ENCODE peak calls at places on chromosomes 11 and 22, in ten cellular contexts. One of them, this sample, is unnamed.

GRCh38 chr22:50461536-50461935 is 13.3 kb downstream of the SBF1 start:
- DNase-seq in left colon: no peak
- DNase-seq in mucosa of gallbladder: no peak
- DNase-seq in activated CD4-positive, CD25-positive, alpha-beta regulatory T cell treated with anti-CD3 and anti-CD28 coated beads, Interleukin-2, amount 50 U/mL, for 72 hours: no peak
- DNase-seq in sigmoid colon: no peak
- DNase-seq in naive thymus-derived CD8-positive, alpha-beta T cell: no peak
- DNase-seq in neural crest cell: no peak
- DNase-seq in spleen: no peak
- DNase-seq in transverse colon: no peak
- DNase-seq in RWPE1: no peak
- DNase-seq in this sample: no peak

GRCh38 chr22:44392446-44392921 is 79.7 kb upstream of the SHISAL1 start:
- DNase-seq in neural crest cell: no peak
- DNase-seq in naive thymus-derived CD8-positive, alpha-beta T cell: no peak
- DNase-seq in left colon: no peak
- DNase-seq in sigmoid colon: peak; percentile 46
- DNase-seq in transverse colon: no peak
- DNase-seq in spleen: peak; percentile 51
- DNase-seq in RWPE1: peak; percentile 35
- DNase-seq in activated CD4-positive, CD25-positive, alpha-beta regulatory T cell treated with anti-CD3 and anti-CD28 coated beads, Interleukin-2, amount 50 U/mL, for 72 hours: peak; percentile 8
- DNase-seq in mucosa of gallbladder: no peak
- DNase-seq in this sample: no peak

GRCh38 chr11:34825315-34825669 is 90.9 kb downstream of the APIP start:
- DNase-seq in neural crest cell: no peak
- DNase-seq in activated CD4-positive, CD25-positive, alpha-beta regulatory T cell treated with anti-CD3 and anti-CD28 coated beads, Interleukin-2, amount 50 U/mL, for 72 hours: no peak
- DNase-seq in mucosa of gallbladder: no peak
- DNase-seq in naive thymus-derived CD8-positive, alpha-beta T cell: no peak
- DNase-seq in spleen: no peak
- DNase-seq in sigmoid colon: no peak
- DNase-seq in transverse colon: no peak
- DNase-seq in RWPE1: no peak
- DNase-seq in left colon: no peak
- DNase-seq in this sample: no peak

GRCh38 chr22:38016182-38017078 is 32.1 kb upstream of the SOX10 start:
- DNase-seq in neural crest cell: peak; percentile 52
- DNase-seq in activated CD4-positive, CD25-positive, alpha-beta regulatory T cell treated with anti-CD3 and anti-CD28 coated beads, Interleukin-2, amount 50 U/mL, for 72 hours: no peak
- DNase-seq in mucosa of gallbladder: peak; percentile 62
- DNase-seq in transverse colon: peak; percentile 52
- DNase-seq in left colon: peak; percentile 69
- DNase-seq in sigmoid colon: peak; percentile 86
- DNase-seq in spleen: no peak
- DNase-seq in naive thymus-derived CD8-positive, alpha-beta T cell: no peak
- DNase-seq in RWPE1: no peak
- DNase-seq in this sample: no peak

GRCh38 chr11:47433991-47434786 is 8.0 kb upstream of the PSMC3 start:
- DNase-seq in sigmoid colon: peak; percentile 67
- DNase-seq in spleen: no peak
- DNase-seq in activated CD4-positive, CD25-positive, alpha-beta regulatory T cell treated with anti-CD3 and anti-CD28 coated beads, Interleukin-2, amount 50 U/mL, for 72 hours: no peak
- DNase-seq in mucosa of gallbladder: peak; percentile 25
- DNase-seq in left colon: no peak
- DNase-seq in naive thymus-derived CD8-positive, alpha-beta T cell: no peak
- DNase-seq in RWPE1: no peak
- DNase-seq in neural crest cell: no peak
- DNase-seq in transverse colon: no peak
- DNase-seq in this sample: no peak

GRCh38 chr11:72091292-72091691 is 10.6 kb downstream of the LRRC51 start:
- DNase-seq in transverse colon: peak; percentile 82
- DNase-seq in mucosa of gallbladder: peak; percentile 79
- DNase-seq in sigmoid colon: peak; percentile 83
- DNase-seq in naive thymus-derived CD8-positive, alpha-beta T cell: peak; percentile 70
- DNase-seq in left colon: peak; percentile 84
- DNase-seq in neural crest cell: peak; percentile 58
- DNase-seq in activated CD4-positive, CD25-positive, alpha-beta regulatory T cell treated with anti-CD3 and anti-CD28 coated beads, Interleukin-2, amount 50 U/mL, for 72 hours: peak; percentile 49
- DNase-seq in spleen: peak; percentile 86
- DNase-seq in RWPE1: peak; percentile 75
- DNase-seq in this sample: peak; percentile 46

GRCh38 chr11:57426439-57426753 is 525 bp downstream of the SLC43A3 start:
- DNase-seq in activated CD4-positive, CD25-positive, alpha-beta regulatory T cell treated with anti-CD3 and anti-CD28 coated beads, Interleukin-2, amount 50 U/mL, for 72 hours: peak; percentile 34
- DNase-seq in transverse colon: no peak
- DNase-seq in left colon: no peak
- DNase-seq in naive thymus-derived CD8-positive, alpha-beta T cell: no peak
- DNase-seq in mucosa of gallbladder: peak; percentile 28
- DNase-seq in RWPE1: no peak
- DNase-seq in neural crest cell: no peak
- DNase-seq in spleen: no peak
- DNase-seq in sigmoid colon: no peak
- DNase-seq in this sample: no peak

GRCh38 chr22:40432167-40432566 is 61.8 kb downstream of the SGSM3 start:
- DNase-seq in transverse colon: no peak
- DNase-seq in neural crest cell: no peak
- DNase-seq in naive thymus-derived CD8-positive, alpha-beta T cell: no peak
- DNase-seq in left colon: no peak
- DNase-seq in activated CD4-positive, CD25-positive, alpha-beta regulatory T cell treated with anti-CD3 and anti-CD28 coated beads, Interleukin-2, amount 50 U/mL, for 72 hours: no peak
- DNase-seq in mucosa of gallbladder: no peak
- DNase-seq in sigmoid colon: no peak
- DNase-seq in RWPE1: no peak
- DNase-seq in spleen: no peak
- DNase-seq in this sample: no peak

GRCh38 chr22:33038836-33039235 is 19.3 kb downstream of the SYN3 start:
- DNase-seq in neural crest cell: no peak
- DNase-seq in RWPE1: no peak
- DNase-seq in activated CD4-positive, CD25-positive, alpha-beta regulatory T cell treated with anti-CD3 and anti-CD28 coated beads, Interleukin-2, amount 50 U/mL, for 72 hours: no peak
- DNase-seq in mucosa of gallbladder: no peak
- DNase-seq in transverse colon: no peak
- DNase-seq in sigmoid colon: no peak
- DNase-seq in left colon: no peak
- DNase-seq in naive thymus-derived CD8-positive, alpha-beta T cell: no peak
- DNase-seq in spleen: no peak
- DNase-seq in this sample: no peak

GRCh38 chr11:86395061-86395551 is 20.4 kb downstream of the CCDC81 start:
- DNase-seq in neural crest cell: no peak
- DNase-seq in naive thymus-derived CD8-positive, alpha-beta T cell: no peak
- DNase-seq in activated CD4-positive, CD25-positive, alpha-beta regulatory T cell treated with anti-CD3 and anti-CD28 coated beads, Interleukin-2, amount 50 U/mL, for 72 hours: no peak
- DNase-seq in mucosa of gallbladder: no peak
- DNase-seq in transverse colon: no peak
- DNase-seq in RWPE1: no peak
- DNase-seq in sigmoid colon: no peak
- DNase-seq in spleen: no peak
- DNase-seq in left colon: no peak
- DNase-seq in this sample: no peak

GRCh38 chr11:47443028-47443700 is 5.8 kb downstream of the RAPSN start:
- DNase-seq in spleen: no peak
- DNase-seq in mucosa of gallbladder: no peak
- DNase-seq in transverse colon: no peak
- DNase-seq in naive thymus-derived CD8-positive, alpha-beta T cell: no peak
- DNase-seq in neural crest cell: no peak
- DNase-seq in sigmoid colon: no peak
- DNase-seq in activated CD4-positive, CD25-positive, alpha-beta regulatory T cell treated with anti-CD3 and anti-CD28 coated beads, Interleukin-2, amount 50 U/mL, for 72 hours: no peak
- DNase-seq in left colon: no peak
- DNase-seq in RWPE1: no peak
- DNase-seq in this sample: no peak

GRCh38 chr22:28481725-28482124 is 197.9 kb downstream of the TTC28 start:
- DNase-seq in neural crest cell: no peak
- DNase-seq in left colon: no peak
- DNase-seq in mucosa of gallbladder: no peak
- DNase-seq in sigmoid colon: no peak
- DNase-seq in RWPE1: no peak
- DNase-seq in activated CD4-positive, CD25-positive, alpha-beta regulatory T cell treated with anti-CD3 and anti-CD28 coated beads, Interleukin-2, amount 50 U/mL, for 72 hours: no peak
- DNase-seq in transverse colon: no peak
- DNase-seq in naive thymus-derived CD8-positive, alpha-beta T cell: no peak
- DNase-seq in spleen: no peak
- DNase-seq in this sample: no peak

GRCh38 chr22:48757581-48757980 is 1070.1 kb downstream of the BRD1 start:
- DNase-seq in transverse colon: no peak
- DNase-seq in naive thymus-derived CD8-positive, alpha-beta T cell: no peak
- DNase-seq in mucosa of gallbladder: peak; percentile 7
- DNase-seq in left colon: no peak
- DNase-seq in activated CD4-positive, CD25-positive, alpha-beta regulatory T cell treated with anti-CD3 and anti-CD28 coated beads, Interleukin-2, amount 50 U/mL, for 72 hours: peak; percentile 9
- DNase-seq in neural crest cell: no peak
- DNase-seq in sigmoid colon: peak; percentile 48
- DNase-seq in spleen: peak; percentile 71
- DNase-seq in RWPE1: no peak
- DNase-seq in this sample: no peak

GRCh38 chr11:75505966-75506692 is 19.6 kb downstream of the GDPD5 start:
- DNase-seq in spleen: no peak
- DNase-seq in RWPE1: no peak
- DNase-seq in naive thymus-derived CD8-positive, alpha-beta T cell: no peak
- DNase-seq in activated CD4-positive, CD25-positive, alpha-beta regulatory T cell treated with anti-CD3 and anti-CD28 coated beads, Interleukin-2, amount 50 U/mL, for 72 hours: no peak
- DNase-seq in left colon: no peak
- DNase-seq in sigmoid colon: peak; percentile 83
- DNase-seq in transverse colon: no peak
- DNase-seq in neural crest cell: no peak
- DNase-seq in mucosa of gallbladder: no peak
- DNase-seq in this sample: no peak

GRCh38 chr22:31260474-31260856 is 31.8 kb downstream of the PIK3IP1 start:
- DNase-seq in RWPE1: no peak
- DNase-seq in left colon: no peak
- DNase-seq in sigmoid colon: no peak
- DNase-seq in mucosa of gallbladder: no peak
- DNase-seq in neural crest cell: no peak
- DNase-seq in naive thymus-derived CD8-positive, alpha-beta T cell: no peak
- DNase-seq in spleen: no peak
- DNase-seq in transverse colon: no peak
- DNase-seq in activated CD4-positive, CD25-positive, alpha-beta regulatory T cell treated with anti-CD3 and anti-CD28 coated beads, Interleukin-2, amount 50 U/mL, for 72 hours: no peak
- DNase-seq in this sample: no peak

GRCh38 chr22:26174280-26174679 is 5.0 kb downstream of the SEZ6L start:
- DNase-seq in neural crest cell: no peak
- DNase-seq in RWPE1: no peak
- DNase-seq in sigmoid colon: no peak
- DNase-seq in mucosa of gallbladder: no peak
- DNase-seq in left colon: no peak
- DNase-seq in spleen: no peak
- DNase-seq in transverse colon: no peak
- DNase-seq in naive thymus-derived CD8-positive, alpha-beta T cell: no peak
- DNase-seq in activated CD4-positive, CD25-positive, alpha-beta regulatory T cell treated with anti-CD3 and anti-CD28 coated beads, Interleukin-2, amount 50 U/mL, for 72 hours: no peak
- DNase-seq in this sample: no peak

GRCh38 chr11:114773541-114774338 is 95.4 kb downstream of the NXPE2 start:
- DNase-seq in transverse colon: no peak
- DNase-seq in spleen: no peak
- DNase-seq in sigmoid colon: no peak
- DNase-seq in mucosa of gallbladder: no peak
- DNase-seq in neural crest cell: no peak
- DNase-seq in RWPE1: no peak
- DNase-seq in naive thymus-derived CD8-positive, alpha-beta T cell: no peak
- DNase-seq in left colon: no peak
- DNase-seq in activated CD4-positive, CD25-positive, alpha-beta regulatory T cell treated with anti-CD3 and anti-CD28 coated beads, Interleukin-2, amount 50 U/mL, for 72 hours: no peak
- DNase-seq in this sample: no peak

GRCh38 chr11:96051820-96052219 is 127.9 kb upstream of the MTMR2 start:
- DNase-seq in left colon: no peak
- DNase-seq in sigmoid colon: no peak
- DNase-seq in mucosa of gallbladder: no peak
- DNase-seq in activated CD4-positive, CD25-positive, alpha-beta regulatory T cell treated with anti-CD3 and anti-CD28 coated beads, Interleukin-2, amount 50 U/mL, for 72 hours: no peak
- DNase-seq in transverse colon: no peak
- DNase-seq in spleen: no peak
- DNase-seq in RWPE1: no peak
- DNase-seq in neural crest cell: no peak
- DNase-seq in naive thymus-derived CD8-positive, alpha-beta T cell: no peak
- DNase-seq in this sample: no peak

GRCh38 chr11:13008625-13009475 is at the start of gene RASSF10:
- DNase-seq in sigmoid colon: peak; percentile 63
- DNase-seq in transverse colon: peak; percentile 85
- DNase-seq in neural crest cell: peak; percentile 80
- DNase-seq in mucosa of gallbladder: peak; percentile 89
- DNase-seq in activated CD4-positive, CD25-positive, alpha-beta regulatory T cell treated with anti-CD3 and anti-CD28 coated beads, Interleukin-2, amount 50 U/mL, for 72 hours: no peak
- DNase-seq in left colon: peak; percentile 80
- DNase-seq in spleen: no peak
- DNase-seq in RWPE1: peak; percentile 81
- DNase-seq in naive thymus-derived CD8-positive, alpha-beta T cell: no peak
- DNase-seq in this sample: no peak

GRCh38 chr22:39129081-39129480 is 23.4 kb downstream of the CBX7 start:
- DNase-seq in neural crest cell: no peak
- DNase-seq in left colon: peak; percentile 64
- DNase-seq in mucosa of gallbladder: peak; percentile 73
- DNase-seq in sigmoid colon: no peak
- DNase-seq in naive thymus-derived CD8-positive, alpha-beta T cell: no peak
- DNase-seq in transverse colon: peak; percentile 65
- DNase-seq in spleen: no peak
- DNase-seq in RWPE1: no peak
- DNase-seq in activated CD4-positive, CD25-positive, alpha-beta regulatory T cell treated with anti-CD3 and anti-CD28 coated beads, Interleukin-2, amount 50 U/mL, for 72 hours: no peak
- DNase-seq in this sample: no peak

This sample was measured in activated effector memory CD4-positive, alpha-beta T cell treated with Interleukin-2 at 50 U/mL for 16 hours.